ENCODE peak calls at places on chromosomes 5 and 9, in eight cellular contexts. K is mucosa of descending colon, U is GM23338, X is right lobe of liver, I is mammary epithelial cell, C is psoas muscle, V is gastrocnemius medialis, H is stomach. F is an unnamed sample. For H3K36me3, the result is how much of the 10 kb centered on the place peaks cover.

GRCh38 chr5:122170630-122171029 is 41.3 kb downstream of the ZNF474 start:
- DNase-seq in K (no peak), U (peak), X (no peak), I (peak), C (no peak), V (no peak), H (no peak), F (no peak)

GRCh38 chr5:54180616-54181015 is 129.8 kb downstream of the ARL15 start:
- DNase-seq in K (no peak), U (peak), X (no peak), I (no peak), C (no peak), V (no peak), H (no peak), F (peak)

GRCh38 chr9:104232781-104233341 is 138.8 kb downstream of the SMC2 start:
- DNase-seq in K (no peak), U (no peak), X (no peak), I (peak), C (no peak), V (no peak), H (no peak), F (no peak)

GRCh38 chr9:107711528-107711927 is 222.0 kb upstream of the KLF4 start:
- DNase-seq in K (peak), U (no peak), X (peak), I (peak), C (peak), V (no peak), H (no peak), F (peak)

GRCh38 chr5:174140452-174140851 is 94.9 kb downstream of the NSG2 start:
- DNase-seq in K (no peak), U (no peak), X (no peak), I (no peak), C (no peak), V (no peak), H (no peak), F (no peak)

GRCh38 chr9:107246259-107247254 is 36.5 kb upstream of the RAD23B start:
- DNase-seq in K (peak), U (peak), X (no peak), I (no peak), C (no peak), V (no peak), H (no peak), F (no peak)

GRCh38 chr5:140372971-140373487 is 13.0 kb downstream of the SLC4A9 start:
- DNase-seq in K (peak), U (peak), X (peak), I (peak), C (peak), V (peak), H (peak), F (no peak)

GRCh38 chr5:170176916-170177315 is 55.9 kb upstream of the C5orf58 start:
- DNase-seq in K (no peak), U (no peak), X (no peak), I (no peak), C (no peak), V (no peak), H (no peak), F (no peak)

GRCh38 chr9:129311638-129312037 is 133.6 kb upstream of the IER5L start:
- DNase-seq in K (no peak), U (no peak), X (no peak), I (no peak), C (peak), V (peak), H (no peak), F (no peak)

GRCh38 chr5:112338681-112339337 is 80.3 kb downstream of the EPB41L4A start:
- DNase-seq in K (no peak), U (no peak), X (no peak), I (peak), C (no peak), V (peak), H (no peak), F (no peak)

GRCh38 chr9:35406183-35406959 is 83.5 kb upstream of the RUSC2 start:
- DNase-seq in K (peak), U (peak), X (no peak), I (no peak), C (peak), V (peak), H (peak), F (no peak)

GRCh38 chr9:81687521-81688261 is 1.7 kb downstream of the TLE1 start:
- DNase-seq in K (peak), U (peak), X (peak), I (peak), C (peak), V (peak), H (peak), F (no peak)

GRCh38 chr5:88544131-88544530 is 275.5 kb upstream of the TMEM161B start:
- DNase-seq in K (no peak), U (no peak), X (no peak), I (no peak), C (no peak), V (no peak), H (no peak), F (no peak)

DNA sequence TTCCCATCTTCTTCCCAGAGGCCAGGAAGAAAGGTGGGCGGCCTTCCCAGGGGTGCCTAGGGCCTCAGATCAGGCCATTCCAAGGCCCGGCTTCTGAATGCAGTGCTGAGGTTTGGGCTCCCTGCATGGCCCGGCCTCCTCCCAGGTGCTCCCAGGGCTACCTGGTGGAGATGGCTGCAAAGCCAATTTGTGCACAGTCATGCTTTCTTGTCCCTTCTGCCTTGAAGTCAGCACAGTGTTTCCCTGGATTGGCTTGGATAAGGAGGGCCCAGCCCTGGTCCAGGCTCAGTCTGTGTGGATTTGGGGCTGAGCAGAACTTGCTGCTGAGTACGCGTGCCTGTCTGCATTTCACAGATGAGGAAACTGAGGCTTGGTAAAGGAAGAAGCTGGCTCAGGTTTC is 72.5 kb downstream of the RXRA start:
- DNase-seq in K (no peak), U (no peak), X (no peak), I (no peak), C (no peak), V (no peak), H (no peak), F (no peak)
- H3K36me3 ChIP-seq in K (under half), U (under half), X (under half), I (under half), C (under half), V (under half), H (under half), F (under half)

DNA sequence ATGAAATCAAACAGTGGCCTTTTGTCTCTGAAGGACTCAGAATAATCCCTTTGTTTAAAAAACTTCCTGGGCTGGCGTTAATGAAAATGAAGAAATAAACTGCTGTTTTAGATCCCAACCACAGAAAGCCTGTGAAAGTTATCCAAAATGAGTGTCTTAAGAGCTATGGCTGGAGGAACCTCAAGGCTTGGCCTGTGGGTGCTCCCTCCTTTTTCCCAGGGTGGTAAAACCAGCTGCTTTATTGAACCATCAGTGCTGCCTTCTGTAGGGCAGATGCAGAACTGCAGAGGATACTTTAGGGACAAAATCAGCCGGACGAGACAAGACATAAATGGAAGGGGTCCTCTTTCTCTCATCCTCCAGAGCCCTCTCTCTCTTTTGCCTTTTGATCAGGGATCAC is 100.9 kb downstream of the SMARCA2 start:
- DNase-seq in K (no peak), U (peak), X (no peak), I (peak), C (no peak), V (no peak), H (no peak), F (no peak)
- TF ChIP-seq CTCF in K (peak), U (peak), X (peak), I (peak), C (peak), V (no peak), H (peak), F (peak)

GRCh38 chr9:116468369-116468768 is 218.7 kb upstream of the TRIM32 start:
- DNase-seq in K (no peak), U (no peak), X (no peak), I (no peak), C (no peak), V (no peak), H (no peak), F (no peak)

GRCh38 chr9:116475201-116475600 is 211.9 kb upstream of the TRIM32 start:
- DNase-seq in K (no peak), U (no peak), X (no peak), I (peak), C (no peak), V (no peak), H (no peak), F (no peak)

GRCh38 chr9:116469128-116469527 is 218.0 kb upstream of the TRIM32 start:
- DNase-seq in K (no peak), U (no peak), X (no peak), I (no peak), C (no peak), V (no peak), H (no peak), F (no peak)

GRCh38 chr9:116471093-116471906 is 215.8 kb upstream of the TRIM32 start:
- DNase-seq in K (no peak), U (peak), X (no peak), I (no peak), C (no peak), V (no peak), H (no peak), F (peak)

DNA sequence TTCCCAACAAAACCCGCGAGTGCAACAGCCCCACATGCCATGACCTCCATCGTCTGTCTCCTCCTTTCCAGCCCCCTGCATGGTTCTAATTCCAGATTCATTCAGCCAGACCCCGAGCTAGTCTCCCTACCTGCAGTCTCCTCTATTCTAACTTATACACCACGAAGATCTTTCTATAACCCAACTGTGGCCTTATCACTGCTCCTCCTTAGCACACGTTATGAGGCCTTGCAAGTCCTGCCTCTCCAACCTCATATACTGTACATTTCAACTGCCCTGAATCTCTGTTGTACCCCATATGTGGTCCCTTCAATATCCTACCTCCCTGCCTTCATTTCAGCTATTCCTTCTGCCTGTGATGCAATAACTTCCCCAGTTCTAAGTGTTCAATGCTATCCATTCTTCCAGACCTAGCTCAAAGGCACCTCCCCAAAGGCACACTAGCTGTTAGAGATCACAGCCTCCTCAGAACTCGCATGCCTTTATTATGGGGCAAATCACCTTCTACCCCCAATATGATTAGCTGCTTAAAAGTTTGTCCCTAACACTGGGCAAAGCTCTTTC is 215.1 kb upstream of the TRIM32 start:
- DNase-seq in K (no peak), U (peak), X (no peak), I (no peak), C (no peak), V (no peak), H (no peak), F (no peak)
- H3K4me3 ChIP-seq in K (no peak), U (no peak), X (no peak), I (no peak), C (no peak), V (no peak), H (no peak), F (no peak)

GRCh38 chr5:179772355-179772754 is 21.4 kb upstream of the LTC4S start:
- DNase-seq in K (no peak), U (no peak), X (no peak), I (no peak), C (no peak), V (no peak), H (no peak), F (no peak)
- H3K36me3 ChIP-seq in K (under half), U (half or more), X (under half), I (under half), C (under half), V (half or more), H (half or more), F (under half)

DNA sequence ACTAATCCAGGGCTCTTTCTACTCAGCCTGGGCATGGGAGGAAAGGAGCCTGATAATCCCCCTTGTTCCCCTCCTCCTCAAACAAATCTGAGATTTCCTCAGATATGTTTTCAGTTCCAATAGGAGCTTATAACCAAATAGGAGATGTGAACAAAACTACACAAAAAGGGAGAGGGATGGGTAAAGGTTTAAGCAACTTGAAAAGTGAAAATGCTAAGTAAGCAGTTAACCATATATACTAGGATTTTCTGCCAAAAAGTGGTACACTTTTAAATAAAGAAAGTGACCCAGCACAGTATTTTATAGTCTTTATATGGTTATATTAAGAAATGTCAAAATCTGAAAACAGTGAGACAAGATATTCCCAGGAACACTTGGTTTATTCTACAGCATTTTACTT is 275.7 kb downstream of the BNC2 start:
- DNase-seq in K (no peak), U (no peak), X (no peak), I (no peak), C (no peak), V (no peak), H (no peak), F (no peak)
- TF ChIP-seq CTCF in K (no peak), U (no peak), X (no peak), I (no peak), C (no peak), V (no peak), H (no peak), F (no peak)

GRCh38 chr5:71789746-71790145 is 70.7 kb downstream of the CARTPT start:
- DNase-seq in K (no peak), U (no peak), X (no peak), I (no peak), C (no peak), V (no peak), H (no peak), F (no peak)

GRCh38 chr5:71788794-71789193 is 69.7 kb downstream of the CARTPT start:
- DNase-seq in K (no peak), U (no peak), X (no peak), I (no peak), C (no peak), V (no peak), H (no peak), F (no peak)

GRCh38 chr5:71782771-71783770 is 64.0 kb downstream of the CARTPT start:
- DNase-seq in K (peak), U (peak), X (peak), I (peak), C (peak), V (peak), H (peak), F (no peak)

GRCh38 chr5:71783891-71784290 is 64.8 kb downstream of the CARTPT start:
- DNase-seq in K (no peak), U (no peak), X (no peak), I (peak), C (no peak), V (no peak), H (no peak), F (no peak)

GRCh38 chr5:71786337-71787060 is 67.4 kb downstream of the CARTPT start:
- DNase-seq in K (no peak), U (no peak), X (no peak), I (no peak), C (no peak), V (no peak), H (no peak), F (no peak)
- H3K4me3 ChIP-seq in K (no peak), U (no peak), X (no peak), I (no peak), C (no peak), V (no peak), H (no peak), F (no peak)

GRCh38 chr9:124337562-124337961 is 77.7 kb downstream of the PSMB7 start:
- DNase-seq in K (no peak), U (no peak), X (no peak), I (no peak), C (no peak), V (no peak), H (no peak), F (no peak)
- H3K36me3 ChIP-seq in K (under half), U (under half), X (under half), I (under half), C (under half), V (under half), H (half or more), F (under half)

GRCh38 chr9:92679413-92680165 is 9.7 kb upstream of the IPPK start:
- DNase-seq in K (no peak), U (peak), X (no peak), I (no peak), C (no peak), V (no peak), H (no peak), F (no peak)
- TF ChIP-seq CTCF in K (no peak), U (no peak), X (no peak), I (no peak), C (no peak), V (no peak), H (no peak), F (no peak)

GRCh38 chr9:125812403-125812802 is 65.2 kb downstream of the PBX3 start:
- DNase-seq in K (no peak), U (no peak), X (no peak), I (no peak), C (no peak), V (no peak), H (no peak), F (no peak)
- H3K4me3 ChIP-seq in K (no peak), U (no peak), X (no peak), I (no peak), C (no peak), V (no peak), H (no peak), F (no peak)

F was measured in BJ.